ENCODE peak calls at places on chromosomes 1 and 21, in nine cellular contexts. A is hepatocyte, Z is fibroblast of mammary gland, B is Caco-2, Y is HFF-Myc, J is GM23338, X is body of pancreas, I is BJ, C is testis. M is an unnamed sample.

GRCh38 chr21:45515241-45516061 is 26.8 kb downstream of the SLC19A1 start:
- DNase-seq in A (no peak), Z (no peak), B (peak; percentile 48), Y (no peak), J (peak; percentile 57), X (no peak), I (no peak), C (no peak), M (no peak)

GRCh38 chr1:226135709-226136108 is 50.8 kb downstream of the ACBD3 start:
- DNase-seq in A (no peak), Z (no peak), B (no peak), Y (no peak), J (peak; percentile 41), X (no peak), I (no peak), C (no peak), M (no peak)

GRCh38 chr1:8435569-8436071 is 117.7 kb downstream of the SLC45A1 start:
- DNase-seq in A (no peak), Z (no peak), B (no peak), Y (no peak), J (no peak), X (no peak), I (no peak), C (no peak), M (no peak)

GRCh38 chr1:199736646-199737045 is 290.9 kb upstream of the NR5A2 start:
- DNase-seq in A (no peak), Z (no peak), B (no peak), Y (no peak), J (no peak), X (no peak), I (no peak), C (no peak), M (no peak)

GRCh38 chr1:19377812-19378718 is 65.9 kb downstream of the SLC66A1 start:
- DNase-seq in A (no peak), Z (peak; percentile 67), B (no peak), Y (no peak), J (no peak), X (no peak), I (no peak), C (no peak), M (no peak)

GRCh38 chr21:35783686-35784085 is 276.6 kb downstream of the SETD4 start:
- DNase-seq in A (no peak), Z (no peak), B (no peak), Y (no peak), J (no peak), X (no peak), I (no peak), C (no peak), M (no peak)

GRCh38 chr1:184075040-184076029 is 23.8 kb downstream of the TSEN15 start:
- DNase-seq in A (peak; percentile 66), Z (peak; percentile 70), B (peak; percentile 52), Y (peak; percentile 38), J (peak; percentile 73), X (no peak), I (no peak), C (peak; percentile 58), M (no peak)

GRCh38 chr1:48216276-48216675 is 6.2 kb upstream of the SLC5A9 start:
- DNase-seq in A (no peak), Z (no peak), B (no peak), Y (no peak), J (no peak), X (no peak), I (no peak), C (peak; percentile 45), M (no peak)

GRCh38 chr1:31753623-31754349 is 10.4 kb downstream of the ADGRB2 start:
- DNase-seq in A (peak; percentile 49), Z (peak; percentile 43), B (no peak), Y (no peak), J (no peak), X (peak; percentile 36), I (no peak), C (peak; percentile 78), M (no peak)

GRCh38 chr1:46203738-46204405 is 738 bp downstream of the LURAP1 start:
- DNase-seq in A (no peak), Z (no peak), B (no peak), Y (no peak), J (peak; percentile 60), X (no peak), I (no peak), C (no peak), M (no peak)

GRCh38 chr1:42170779-42171621 is 6.5 kb upstream of the GUCA2A start:
- DNase-seq in A (no peak), Z (no peak), B (no peak), Y (no peak), J (no peak), X (no peak), I (no peak), C (no peak), M (no peak)

GRCh38 chr1:8506995-8507615 is 189.2 kb downstream of the SLC45A1 start:
- DNase-seq in A (no peak), Z (no peak), B (no peak), Y (no peak), J (no peak), X (no peak), I (no peak), C (no peak), M (no peak)

GRCh38 chr1:230074270-230074669 is 7.2 kb downstream of the GALNT2 start:
- DNase-seq in A (no peak), Z (no peak), B (no peak), Y (no peak), J (no peak), X (no peak), I (no peak), C (peak; percentile 48), M (no peak)

GRCh38 chr1:203655656-203656055 is 29.0 kb downstream of the ATP2B4 start:
- DNase-seq in A (no peak), Z (no peak), B (no peak), Y (no peak), J (no peak), X (no peak), I (no peak), C (no peak), M (no peak)

GRCh38 chr1:203657735-203658134 is 31.1 kb downstream of the ATP2B4 start:
- DNase-seq in A (no peak), Z (no peak), B (no peak), Y (no peak), J (no peak), X (no peak), I (no peak), C (no peak), M (no peak)

GRCh38 chr1:203658274-203658673 is 31.6 kb downstream of the ATP2B4 start:
- DNase-seq in A (no peak), Z (no peak), B (no peak), Y (no peak), J (no peak), X (no peak), I (no peak), C (no peak), M (no peak)

GRCh38 chr1:203660069-203660468 is 33.4 kb downstream of the ATP2B4 start:
- DNase-seq in A (no peak), Z (no peak), B (no peak), Y (no peak), J (no peak), X (no peak), I (no peak), C (no peak), M (no peak)

GRCh38 chr1:203656796-203657620 is 30.4 kb downstream of the ATP2B4 start:
- DNase-seq in A (no peak), Z (no peak), B (no peak), Y (no peak), J (no peak), X (no peak), I (no peak), C (no peak), M (no peak)
- TF ChIP-seq CTCF in A (no peak), Z (no peak), B (no peak), Y (no peak), J (no peak), X (no peak), I (no peak), C (no peak), M (no peak)

GRCh38 chr1:150256193-150256548 is 1.4 kb upstream of the CA14 start:
- DNase-seq in A (no peak), Z (no peak), B (no peak), Y (no peak), J (no peak), X (no peak), I (no peak), C (no peak), M (no peak)
- H3K4me3 ChIP-seq in A (no peak overlapping the region), Z (no peak overlapping the region), B (no peak overlapping the region), Y (no peak overlapping the region), J (peak overlapping the region; percentile 88), X (no peak overlapping the region), I (no peak overlapping the region), C (no peak overlapping the region), M (peak overlapping the region; percentile 30)

GRCh38 chr1:180917306-180918065 is 4.8 kb downstream of the KIAA1614 start:
- DNase-seq in A (no peak), Z (no peak), B (no peak), Y (no peak), J (peak; percentile 59), X (no peak), I (no peak), C (no peak), M (no peak)
- TF ChIP-seq CTCF in A (no peak), Z (no peak), B (no peak), Y (no peak), J (peak; percentile 46), X (no peak), I (no peak), C (no peak), M (peak; percentile 17)

GRCh38 chr1:238242156-238242555 is 351.4 kb upstream of the ZP4 start:
- DNase-seq in A (no peak), Z (no peak), B (no peak), Y (no peak), J (no peak), X (no peak), I (no peak), C (no peak), M (no peak)
- H3K4me3 ChIP-seq in A (no peak overlapping the region), Z (no peak overlapping the region), B (no peak overlapping the region), Y (no peak overlapping the region), J (no peak overlapping the region), X (no peak overlapping the region), I (no peak overlapping the region), C (no peak overlapping the region), M (no peak overlapping the region)